ENCODE peak calls at places on chromosomes 4 and X, in five cellular contexts. One of them, this sample, is unnamed.
A peak's percentile ranks its signal among the peaks of the same experiment; 100 is the strongest.

GRCh38 chrX:15514279-15514678 is 13.7 kb downstream of the BMX start:
- DNase-seq in fibroblast of lung: no peak
- DNase-seq in CD8-positive, alpha-beta T cell: no peak
- DNase-seq in lower leg skin: no peak
- DNase-seq in PC-9: no peak
- DNase-seq in this sample: no peak

GRCh38 chrX:22950278-22951266 is 49.2 kb upstream of the DDX53 start:
- DNase-seq in PC-9: peak; percentile 49
- DNase-seq in lower leg skin: peak; percentile 13
- DNase-seq in fibroblast of lung: peak; percentile 91
- DNase-seq in CD8-positive, alpha-beta T cell: no peak
- DNase-seq in this sample: no peak

GRCh38 chrX:68841251-68842049 is 12.6 kb downstream of the EFNB1 start:
- DNase-seq in fibroblast of lung: no peak
- DNase-seq in lower leg skin: no peak
- DNase-seq in CD8-positive, alpha-beta T cell: no peak
- DNase-seq in PC-9: no peak
- DNase-seq in this sample: no peak

GRCh38 chr4:85672116-85672515 is 197.2 kb downstream of the ARHGAP24 start:
- DNase-seq in lower leg skin: no peak
- DNase-seq in fibroblast of lung: no peak
- DNase-seq in PC-9: no peak
- DNase-seq in CD8-positive, alpha-beta T cell: no peak
- DNase-seq in this sample: no peak

GRCh38 chrX:109857898-109858297 is 124.8 kb upstream of the ACSL4 start:
- DNase-seq in CD8-positive, alpha-beta T cell: no peak
- DNase-seq in PC-9: no peak
- DNase-seq in lower leg skin: no peak
- DNase-seq in fibroblast of lung: peak; percentile 78
- DNase-seq in this sample: no peak

GRCh38 chrX:69312141-69312670 is 147.0 kb upstream of the PJA1 start:
- DNase-seq in fibroblast of lung: no peak
- DNase-seq in PC-9: no peak
- DNase-seq in CD8-positive, alpha-beta T cell: no peak
- DNase-seq in lower leg skin: no peak
- DNase-seq in this sample: no peak

GRCh38 chr4:40473578-40474388 is 138.7 kb downstream of the CHRNA9 start:
- DNase-seq in CD8-positive, alpha-beta T cell: no peak
- DNase-seq in lower leg skin: no peak
- DNase-seq in fibroblast of lung: no peak
- DNase-seq in PC-9: no peak
- DNase-seq in this sample: no peak

GRCh38 chrX:12419591-12419990 is 281.3 kb downstream of the FRMPD4 start:
- DNase-seq in lower leg skin: no peak
- DNase-seq in fibroblast of lung: no peak
- DNase-seq in PC-9: no peak
- DNase-seq in CD8-positive, alpha-beta T cell: no peak
- DNase-seq in this sample: no peak

GRCh38 chr4:24730256-24731001 is 64.9 kb upstream of the SOD3 start:
- DNase-seq in PC-9: no peak
- DNase-seq in fibroblast of lung: peak; percentile 73
- DNase-seq in lower leg skin: peak; percentile 48
- DNase-seq in CD8-positive, alpha-beta T cell: no peak
- DNase-seq in this sample: no peak

GRCh38 chrX:33138677-33139249 is 72.6 kb downstream of the DMD start:
- DNase-seq in fibroblast of lung: no peak
- DNase-seq in CD8-positive, alpha-beta T cell: no peak
- DNase-seq in PC-9: no peak
- DNase-seq in lower leg skin: no peak
- DNase-seq in this sample: no peak

GRCh38 chrX:74923942-74924448 is 1.3 kb downstream of the NEXMIF start:
- DNase-seq in fibroblast of lung: no peak
- DNase-seq in CD8-positive, alpha-beta T cell: no peak
- DNase-seq in PC-9: no peak
- DNase-seq in lower leg skin: no peak
- DNase-seq in this sample: no peak

GRCh38 chrX:17414057-17414658 is 39.2 kb downstream of the NHS start:
- DNase-seq in PC-9: peak; percentile 8
- DNase-seq in fibroblast of lung: no peak
- DNase-seq in CD8-positive, alpha-beta T cell: no peak
- DNase-seq in lower leg skin: peak; percentile 18
- DNase-seq in this sample: no peak

GRCh38 chr4:2480649-2481048 is 11.7 kb downstream of the RNF4 start:
- DNase-seq in fibroblast of lung: no peak
- DNase-seq in lower leg skin: no peak
- DNase-seq in PC-9: no peak
- DNase-seq in CD8-positive, alpha-beta T cell: no peak
- DNase-seq in this sample: no peak

GRCh38 chrX:104113237-104113965 is 1.1 kb downstream of the ZCCHC18 start:
- DNase-seq in fibroblast of lung: peak; percentile 55
- DNase-seq in PC-9: peak; percentile 47
- DNase-seq in CD8-positive, alpha-beta T cell: peak; percentile 68
- DNase-seq in lower leg skin: peak; percentile 15
- DNase-seq in this sample: peak; percentile 11

GRCh38 chrX:25204182-25204581 is 188.4 kb upstream of the ARX start:
- DNase-seq in lower leg skin: no peak
- DNase-seq in fibroblast of lung: no peak
- DNase-seq in PC-9: no peak
- DNase-seq in CD8-positive, alpha-beta T cell: no peak
- DNase-seq in this sample: no peak

GRCh38 chr4:53116959-53117358 is 248.9 kb downstream of the SCFD2 start:
- DNase-seq in lower leg skin: no peak
- DNase-seq in fibroblast of lung: peak; percentile 62
- DNase-seq in CD8-positive, alpha-beta T cell: no peak
- DNase-seq in PC-9: no peak
- DNase-seq in this sample: no peak

GRCh38 chr4:152100378-152101201 is 339.8 kb upstream of the GATB start:
- DNase-seq in PC-9: no peak
- DNase-seq in CD8-positive, alpha-beta T cell: peak; percentile 87
- DNase-seq in fibroblast of lung: no peak
- DNase-seq in lower leg skin: no peak
- DNase-seq in this sample: no peak

GRCh38 chrX:104319346-104319745 is 64.6 kb upstream of the ESX1 start:
- DNase-seq in CD8-positive, alpha-beta T cell: no peak
- DNase-seq in fibroblast of lung: no peak
- DNase-seq in PC-9: no peak
- DNase-seq in lower leg skin: no peak
- DNase-seq in this sample: no peak

GRCh38 chr4:54904953-54905352 is 220.4 kb downstream of the KDR start:
- DNase-seq in fibroblast of lung: no peak
- DNase-seq in PC-9: no peak
- DNase-seq in lower leg skin: no peak
- DNase-seq in CD8-positive, alpha-beta T cell: no peak
- DNase-seq in this sample: no peak

GRCh38 chr4:168777277-168777965 is 232.6 kb downstream of the CBR4 start:
- DNase-seq in lower leg skin: no peak
- DNase-seq in PC-9: no peak
- DNase-seq in CD8-positive, alpha-beta T cell: no peak
- DNase-seq in fibroblast of lung: no peak
- DNase-seq in this sample: no peak

GRCh38 chrX:38941675-38942074 is 140.4 kb downstream of the MID1IP1 start:
- DNase-seq in CD8-positive, alpha-beta T cell: no peak
- DNase-seq in lower leg skin: no peak
- DNase-seq in fibroblast of lung: peak; percentile 9
- DNase-seq in PC-9: no peak
- DNase-seq in this sample: no peak

GRCh38 chr4:110071466-110071865 is 126.9 kb downstream of the ELOVL6 start:
- DNase-seq in lower leg skin: no peak
- DNase-seq in PC-9: no peak
- DNase-seq in CD8-positive, alpha-beta T cell: no peak
- DNase-seq in fibroblast of lung: no peak
- DNase-seq in this sample: no peak

GRCh38 chr4:42488114-42488513 is 90.8 kb downstream of the SHISA3 start:
- DNase-seq in CD8-positive, alpha-beta T cell: no peak
- DNase-seq in fibroblast of lung: no peak
- DNase-seq in PC-9: no peak
- DNase-seq in lower leg skin: no peak
- DNase-seq in this sample: no peak

GRCh38 chr4:140705625-140706275 is 50.4 kb downstream of the TBC1D9 start:
- DNase-seq in lower leg skin: no peak
- DNase-seq in CD8-positive, alpha-beta T cell: no peak
- DNase-seq in PC-9: no peak
- DNase-seq in fibroblast of lung: peak; percentile 38
- DNase-seq in this sample: no peak

GRCh38 chr4:110309686-110310085 is 111.3 kb upstream of the ELOVL6 start:
- DNase-seq in PC-9: no peak
- DNase-seq in lower leg skin: no peak
- DNase-seq in fibroblast of lung: peak; percentile 48
- DNase-seq in CD8-positive, alpha-beta T cell: no peak
- DNase-seq in this sample: no peak

GRCh38 chrX:40908857-40909475 is 173.6 kb upstream of the MED14 start:
- DNase-seq in CD8-positive, alpha-beta T cell: no peak
- DNase-seq in PC-9: no peak
- DNase-seq in fibroblast of lung: peak; percentile 86
- DNase-seq in lower leg skin: no peak
- DNase-seq in this sample: no peak

DNA sequence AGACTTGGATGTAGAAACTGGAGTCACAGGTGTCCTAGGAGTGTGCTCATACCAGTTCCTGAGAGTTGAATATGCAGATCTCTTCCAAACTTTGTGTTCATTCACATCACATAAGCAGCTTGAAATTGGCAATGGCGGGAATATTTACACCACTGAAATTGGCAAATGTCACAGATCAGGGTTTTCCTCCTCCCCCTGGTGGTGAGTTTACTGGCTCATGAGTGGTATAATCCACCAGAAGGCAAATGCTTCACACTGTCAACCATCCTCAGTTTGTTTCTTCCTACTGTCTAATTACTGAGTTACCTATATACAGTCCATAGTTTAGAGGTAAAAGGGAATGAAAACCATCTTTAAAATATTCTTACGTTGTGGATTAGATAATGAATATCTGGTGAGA is 193.3 kb upstream of the BANK1 start:
- DNase-seq in fibroblast of lung: no peak
- DNase-seq in PC-9: no peak
- DNase-seq in CD8-positive, alpha-beta T cell: peak; percentile 52
- DNase-seq in lower leg skin: no peak
- DNase-seq in this sample: no peak
- TF ChIP-seq CTCF in fibroblast of lung: peak; percentile 30
- TF ChIP-seq CTCF in PC-9: no peak
- TF ChIP-seq CTCF in CD8-positive, alpha-beta T cell: peak; percentile 49
- TF ChIP-seq CTCF in lower leg skin: no peak
- TF ChIP-seq CTCF in this sample: no peak

GRCh38 chrX:2484232-2484631 is 16.5 kb downstream of the DHRSX start:
- DNase-seq in lower leg skin: no peak
- DNase-seq in CD8-positive, alpha-beta T cell: no peak
- DNase-seq in fibroblast of lung: no peak
- DNase-seq in PC-9: no peak
- DNase-seq in this sample: no peak
- H3K4me3 ChIP-seq in lower leg skin: no peak overlapping the region
- H3K4me3 ChIP-seq in CD8-positive, alpha-beta T cell: no peak overlapping the region
- H3K4me3 ChIP-seq in fibroblast of lung: peak overlapping the region; percentile 37
- H3K4me3 ChIP-seq in PC-9: no peak overlapping the region
- H3K4me3 ChIP-seq in this sample: no peak overlapping the region

DNA sequence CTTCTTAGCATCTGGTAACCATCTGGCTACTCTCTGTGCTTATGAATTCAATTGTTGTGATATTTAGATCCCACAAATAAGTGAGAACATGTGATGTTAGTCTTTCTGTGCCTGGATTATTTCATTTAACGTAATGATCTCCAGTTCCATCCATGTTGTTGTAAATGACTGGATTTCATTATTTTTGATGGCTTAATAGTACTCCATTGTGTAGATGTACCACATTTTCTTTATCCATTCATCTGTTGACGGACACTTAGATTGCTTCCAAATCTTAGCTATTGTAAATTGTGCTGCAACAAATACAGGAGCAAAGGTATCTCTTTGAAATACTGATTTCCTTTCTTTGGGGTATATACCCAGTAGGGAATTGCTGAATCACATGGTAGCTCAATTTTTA is 30.0 kb upstream of the TMEM47 start:
- DNase-seq in CD8-positive, alpha-beta T cell: no peak
- DNase-seq in PC-9: no peak
- DNase-seq in fibroblast of lung: no peak
- DNase-seq in lower leg skin: no peak
- DNase-seq in this sample: no peak
- TF ChIP-seq CTCF in CD8-positive, alpha-beta T cell: no peak
- TF ChIP-seq CTCF in PC-9: no peak
- TF ChIP-seq CTCF in fibroblast of lung: no peak
- TF ChIP-seq CTCF in lower leg skin: no peak
- TF ChIP-seq CTCF in this sample: no peak

GRCh38 chr4:123363729-123364128 is 32.9 kb upstream of the SPRY1 start:
- DNase-seq in fibroblast of lung: no peak
- DNase-seq in CD8-positive, alpha-beta T cell: no peak
- DNase-seq in PC-9: no peak
- DNase-seq in lower leg skin: no peak
- DNase-seq in this sample: no peak
- H3K4me3 ChIP-seq in fibroblast of lung: no peak overlapping the region
- H3K4me3 ChIP-seq in CD8-positive, alpha-beta T cell: no peak overlapping the region
- H3K4me3 ChIP-seq in PC-9: no peak overlapping the region
- H3K4me3 ChIP-seq in lower leg skin: no peak overlapping the region
- H3K4me3 ChIP-seq in this sample: no peak overlapping the region

DNA sequence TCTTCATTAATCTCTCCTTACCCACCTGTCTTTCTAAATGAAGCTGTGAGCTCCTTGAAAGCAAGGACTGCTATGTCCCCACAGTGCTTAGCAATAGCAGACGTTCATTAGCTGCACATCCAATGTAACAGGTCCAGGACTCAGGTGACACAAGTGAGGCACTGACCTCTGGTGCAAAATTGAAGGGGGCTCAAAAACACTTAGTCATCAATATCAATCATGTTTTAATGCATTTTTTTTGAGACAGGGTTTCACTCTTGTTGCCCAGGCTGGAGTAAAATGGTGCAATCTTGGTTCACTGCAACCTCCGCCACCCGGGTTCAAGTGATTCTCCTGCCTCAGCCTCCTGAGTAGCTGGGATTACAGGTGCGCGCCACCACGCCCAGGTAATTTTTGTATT is 56.1 kb upstream of the ADGRG2 start:
- DNase-seq in lower leg skin: no peak
- DNase-seq in fibroblast of lung: no peak
- DNase-seq in PC-9: no peak
- DNase-seq in CD8-positive, alpha-beta T cell: no peak
- DNase-seq in this sample: no peak
- TF ChIP-seq CTCF in lower leg skin: no peak
- TF ChIP-seq CTCF in fibroblast of lung: no peak
- TF ChIP-seq CTCF in PC-9: no peak
- TF ChIP-seq CTCF in CD8-positive, alpha-beta T cell: no peak
- TF ChIP-seq CTCF in this sample: no peak

This sample was measured in LNCaP clone FGC.